ENCODE peak calls at places on chromosomes 7 and 10, in six cellular contexts. Y is psoas muscle, J is HepG2, S is WERI-Rb-1, H is fibroblast of mammary gland, C is GM23248. M is an unnamed sample.

GRCh38 chr10:79353000-79353406 is 5.7 kb downstream of the PPIF start:
- DNase-seq in H (no peak), Y (no peak), C (no peak), J (no peak), S (no peak), M (no peak)

GRCh38 chr10:5611899-5612680 is 54.3 kb downstream of the ASB13 start:
- DNase-seq in Y (no peak), J (no peak), H (no peak), C (no peak), S (no peak), M (no peak)

GRCh38 chr7:749121-749520 is 22.0 kb upstream of the PRKAR1B start:
- DNase-seq in H (no peak), S (peak), Y (no peak), C (no peak), J (no peak), M (no peak)

GRCh38 chr10:114754445-114755320 is 66.9 kb upstream of the FHIP2A start:
- DNase-seq in C (peak), H (peak), S (no peak), Y (no peak), J (no peak), M (peak)

GRCh38 chr7:16063691-16064090 is 357.6 kb downstream of the CRPPA start:
- DNase-seq in C (peak), J (no peak), H (peak), Y (no peak), S (no peak), M (peak)

GRCh38 chr7:657565-658119 is 68.9 kb upstream of the DNAAF5 start:
- DNase-seq in C (peak), H (peak), S (no peak), J (no peak), Y (no peak), M (peak)

GRCh38 chr7:93043393-93043985 is 74.3 kb downstream of the SAMD9 start:
- DNase-seq in Y (peak), C (peak), S (no peak), H (peak), J (no peak), M (peak)

GRCh38 chr7:786472-787255 is 45.6 kb upstream of the SUN1 start:
- DNase-seq in S (peak), Y (peak), J (peak), H (peak), C (peak), M (peak)

GRCh38 chr10:82497451-82497850 is 622.5 kb downstream of the NRG3 start:
- DNase-seq in S (no peak), Y (no peak), C (no peak), H (peak), J (no peak), M (no peak)

GRCh38 chr10:111146025-111146640 is 69.3 kb downstream of the ADRA2A start:
- DNase-seq in C (peak), J (no peak), H (no peak), Y (no peak), S (no peak), M (no peak)

GRCh38 chr10:120824864-120825263 is 26.3 kb upstream of the WDR11 start:
- DNase-seq in J (peak), H (peak), S (peak), C (peak), Y (no peak), M (peak)

GRCh38 chr10:680146-680545 is 9.3 kb downstream of the DIP2C start:
- DNase-seq in S (peak), C (no peak), H (no peak), J (no peak), Y (peak), M (no peak)

GRCh38 chr10:111784386-111784785 is 399.2 kb downstream of the GPAM start:
- DNase-seq in J (no peak), Y (no peak), S (no peak), C (peak), H (no peak), M (no peak)

GRCh38 chr7:80312139-80312661 is 177.6 kb downstream of the GNAI1 start:
- DNase-seq in C (peak), Y (no peak), J (peak), S (no peak), H (peak), M (peak)

GRCh38 chr7:1223196-1224092 is 9.2 kb upstream of the UNCX start:
- DNase-seq in Y (no peak), C (no peak), S (peak), J (peak), H (no peak), M (no peak)

GRCh38 chr10:103637855-103638561 is 144.5 kb downstream of the NEURL1 start:
- DNase-seq in J (no peak), S (no peak), Y (peak), H (peak), C (peak), M (peak)

GRCh38 chr10:121678631-121679174 is 80.5 kb upstream of the FGFR2 start:
- DNase-seq in C (no peak), J (no peak), H (no peak), Y (no peak), S (no peak), M (no peak)

GRCh38 chr10:95513941-95514392 is 47.2 kb downstream of the SORBS1 start:
- DNase-seq in S (no peak), H (peak), C (peak), J (no peak), Y (peak), M (peak)

GRCh38 chr7:26653430-26653911 is 210.9 kb downstream of the SKAP2 start:
- DNase-seq in J (no peak), H (peak), C (no peak), Y (no peak), S (no peak), M (no peak)

GRCh38 chr7:66265566-66265965 is 60.4 kb downstream of the TPST1 start:
- DNase-seq in H (peak), S (no peak), J (no peak), Y (no peak), C (peak), M (peak)

GRCh38 chr10:51176976-51177690 is 102.8 kb downstream of the PRKG1 start:
- DNase-seq in H (peak), S (no peak), J (no peak), C (peak), Y (no peak), M (peak)

GRCh38 chr7:121530251-121531174 is 134.4 kb upstream of the FAM3C start:
- DNase-seq in S (no peak), J (no peak), H (peak), Y (peak), C (peak), M (peak)

GRCh38 chr10:109973430-109973829 is 34.4 kb upstream of the ADD3 start:
- DNase-seq in J (no peak), S (no peak), Y (no peak), C (no peak), H (no peak), M (no peak)

GRCh38 chr7:120947980-120948379 is 2.6 kb upstream of the ING3 start:
- DNase-seq in H (no peak), Y (no peak), S (no peak), J (no peak), C (no peak), M (no peak)

GRCh38 chr7:134686782-134687181 is 40.1 kb downstream of the BPGM start:
- DNase-seq in Y (no peak), C (peak), S (no peak), J (no peak), H (peak), M (peak)

GRCh38 chr7:92563345-92563744 is 26.8 kb downstream of the FAM133B start:
- DNase-seq in J (no peak), S (no peak), C (no peak), H (no peak), Y (no peak), M (peak)

GRCh38 chr10:131649609-131650008 is 251.2 kb upstream of the PPP2R2D start:
- DNase-seq in J (no peak), S (no peak), Y (no peak), H (no peak), C (no peak), M (no peak)

GRCh38 chr7:114943953-114944741 is 22.3 kb downstream of the MDFIC start:
- DNase-seq in S (no peak), C (peak), Y (no peak), J (no peak), H (peak), M (no peak)

GRCh38 chr10:28494420-28494819 is 38.5 kb upstream of the WAC start:
- DNase-seq in S (no peak), Y (no peak), C (no peak), J (no peak), H (no peak), M (no peak)

GRCh38 chr10:91694170-91694794 is 61.4 kb upstream of the PPP1R3C start:
- DNase-seq in H (peak), C (peak), J (peak), Y (no peak), S (peak), M (peak)

GRCh38 chr10:101536800-101537199 is 51.3 kb downstream of the POLL start:
- DNase-seq in C (peak), Y (no peak), S (no peak), H (peak), J (peak), M (peak)

GRCh38 chr7:116595063-116595462 is 70.2 kb downstream of the CAV1 start:
- DNase-seq in S (no peak), J (no peak), C (no peak), H (no peak), Y (no peak), M (no peak)

GRCh38 chr7:116592445-116592844 is 67.6 kb downstream of the CAV1 start:
- DNase-seq in H (no peak), J (no peak), Y (no peak), C (no peak), S (no peak), M (no peak)

GRCh38 chr7:116592041-116592355 is 67.2 kb downstream of the CAV1 start:
- DNase-seq in Y (no peak), C (no peak), S (no peak), J (no peak), H (no peak), M (no peak)

GRCh38 chr7:116591202-116592040 is 66.6 kb downstream of the CAV1 start:
- DNase-seq in Y (no peak), C (peak), J (no peak), S (no peak), H (peak), M (no peak)

GRCh38 chr7:116593359-116594075 is 68.7 kb downstream of the CAV1 start:
- DNase-seq in S (no peak), Y (no peak), H (no peak), C (no peak), J (no peak), M (no peak)
- H3K4me3 ChIP-seq in S (no peak), Y (no peak), H (no peak), C (no peak), J (no peak), M (no peak)

GRCh38 chr7:124930173-124930623 is 573 bp upstream of the POT1 start:
- DNase-seq in J (no peak), H (no peak), Y (no peak), C (no peak), S (no peak), M (no peak)
- H3K4me3 ChIP-seq in J (no peak), H (peak), Y (peak), C (peak), S (peak), M (peak)

GRCh38 chr10:61942997-61943457 is 41.5 kb downstream of the ARID5B start:
- DNase-seq in J (no peak), C (peak), S (no peak), Y (no peak), H (peak), M (peak)
- H3K4me3 ChIP-seq in J (no peak), C (peak), S (no peak), Y (peak), H (no peak), M (no peak)

DNA sequence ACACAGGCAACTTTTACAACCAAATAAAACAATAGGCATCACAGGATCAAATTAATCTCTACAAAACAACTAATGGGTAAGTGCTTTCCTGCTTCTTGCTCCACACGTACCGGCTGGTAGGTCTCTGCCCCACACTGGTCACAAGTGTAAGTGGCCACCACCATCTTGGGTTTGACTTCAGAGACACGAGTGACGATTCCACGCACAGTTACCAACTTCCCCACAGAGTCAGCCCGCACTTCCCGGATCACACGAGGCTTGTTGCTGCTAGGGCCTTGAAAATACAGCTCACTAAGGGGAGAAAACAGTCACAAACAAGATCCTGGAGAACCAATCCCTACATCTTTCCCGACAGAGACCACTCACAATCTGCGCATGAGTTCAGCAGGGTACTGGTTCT is 2.3 kb downstream of the MCM7 start:
- DNase-seq in S (no peak), J (no peak), H (no peak), Y (no peak), C (no peak), M (no peak)
- H3K4me3 ChIP-seq in S (no peak), J (no peak), H (no peak), Y (peak), C (no peak), M (no peak)

GRCh38 chr10:117165557-117166419 is 27.7 kb upstream of the VAX1 start:
- DNase-seq in Y (peak), C (peak), J (no peak), H (peak), S (peak), M (peak)
- H3K4me3 ChIP-seq in Y (peak), C (peak), J (no peak), H (no peak), S (peak), M (peak)

DNA sequence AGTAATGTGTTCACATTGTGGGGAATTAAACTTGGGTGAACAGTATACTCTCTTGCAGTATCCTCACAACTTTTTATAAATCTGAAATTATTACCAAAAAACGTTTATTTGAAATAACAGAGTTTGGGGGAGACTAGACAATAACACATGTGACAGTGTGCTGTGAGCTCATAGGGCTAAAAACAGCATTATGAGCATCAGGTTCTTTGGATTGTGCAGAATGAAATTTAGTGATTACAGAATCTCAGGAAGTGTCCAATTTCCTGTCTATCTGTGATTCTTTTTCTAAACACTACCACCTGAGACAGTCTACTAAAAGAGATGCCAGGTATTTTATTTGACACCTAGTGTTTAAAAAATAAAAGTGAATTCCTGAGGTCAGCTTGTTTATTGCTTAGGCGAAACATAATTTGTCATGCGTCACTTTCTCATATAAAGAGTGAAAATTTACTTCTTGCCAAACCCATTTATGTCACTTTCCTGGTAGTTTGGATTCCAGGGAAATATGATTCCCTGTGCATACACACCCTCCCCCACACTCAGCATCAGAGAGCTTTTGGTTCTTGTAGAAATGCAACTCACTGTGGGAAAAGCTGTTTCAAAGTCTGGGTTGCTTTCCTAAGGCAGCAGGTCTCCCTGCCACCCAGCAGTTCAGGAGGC is 71.2 kb downstream of the AOAH start:
- DNase-seq in Y (no peak), C (peak), S (no peak), H (peak), J (no peak), M (peak)
- H3K4me3 ChIP-seq in Y (no peak), C (no peak), S (no peak), H (no peak), J (no peak), M (no peak)

GRCh38 chr7:94512735-94513564 is 3.3 kb downstream of the CASD1 start:
- DNase-seq in C (no peak), S (peak), H (no peak), Y (no peak), J (no peak), M (no peak)

GRCh38 chr7:94513565-94513860 is 3.9 kb downstream of the CASD1 start:
- DNase-seq in C (peak), J (no peak), H (peak), S (no peak), Y (no peak), M (peak)

GRCh38 chr7:94510582-94511456 is 1.2 kb downstream of the CASD1 start:
- DNase-seq in H (peak), C (peak), J (peak), Y (peak), S (no peak), M (peak)

GRCh38 chr7:94509879-94510581 is 421 bp downstream of the CASD1 start:
- DNase-seq in C (peak), S (peak), H (peak), Y (peak), J (peak), M (peak)

DNA sequence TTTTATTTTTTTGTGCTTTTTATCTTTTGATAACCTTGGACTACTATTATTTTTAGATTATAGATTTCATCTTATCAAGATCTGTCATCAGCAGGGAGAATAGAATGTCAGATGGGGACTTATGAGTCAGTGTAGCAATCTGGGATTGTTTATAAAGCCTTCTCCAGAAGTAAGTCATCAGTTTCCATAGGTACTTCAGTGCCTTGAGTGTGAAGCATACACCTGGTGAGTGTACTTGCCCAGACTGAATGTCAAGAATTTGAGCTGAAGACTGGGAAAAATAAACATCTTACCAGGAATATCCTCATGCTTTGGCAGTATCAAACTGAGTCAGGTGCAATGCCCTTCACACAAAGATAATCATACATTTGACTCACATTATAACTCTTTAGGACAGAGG is 2.2 kb downstream of the CASD1 start:
- DNase-seq in H (no peak), J (no peak), S (no peak), Y (no peak), C (no peak), M (no peak)
- H3K4me3 ChIP-seq in H (no peak), J (peak), S (peak), Y (peak), C (no peak), M (no peak)

DNA sequence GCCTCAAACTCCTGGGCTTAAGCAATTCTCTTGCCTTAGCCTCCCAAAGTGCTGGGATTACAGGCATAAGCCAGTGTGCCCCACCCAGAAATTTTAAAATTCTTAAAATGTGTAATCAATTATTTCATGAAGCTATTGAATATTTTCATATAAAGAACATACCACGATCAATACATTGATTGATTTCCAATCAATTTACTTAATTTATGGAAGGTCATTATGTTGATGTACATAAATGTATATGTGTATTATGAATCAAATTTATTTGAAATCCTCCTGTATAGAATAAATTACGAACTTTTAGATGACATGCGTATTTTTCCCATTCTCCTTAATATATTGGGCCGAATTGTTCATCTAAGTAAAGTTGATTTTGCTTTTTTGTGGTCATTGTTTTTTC is 35.5 kb downstream of the SKIDA1 start:
- DNase-seq in H (no peak), J (no peak), C (no peak), S (no peak), Y (no peak), M (no peak)
- H3K4me3 ChIP-seq in H (no peak), J (no peak), C (no peak), S (no peak), Y (no peak), M (no peak)